ENCODE peak calls at places on chromosomes 1 and 21, in nine cellular contexts. C is GM20000; J is omental fat pad; V is astrocyte of the spinal cord; L is adrenal gland; W is NCI-H1092 treated with DMSO at 0.1 percent for 48 hours; Q is ACHN; K is AG04450; A is CD4-positive, alpha-beta T cell. B is an unnamed sample.

GRCh38 chr1:169105434-169106094 is 926 bp upstream of the ATP1B1 start:
- DNase-seq in C (peak), J (peak), V (peak), L (peak), W (peak), Q (peak), K (no peak), A (peak), B (no peak)

GRCh38 chr1:38332649-38333310 is 286.2 kb upstream of the POU3F1 start:
- DNase-seq in C (no peak), J (no peak), V (no peak), L (no peak), W (no peak), Q (no peak), K (no peak), A (no peak), B (no peak)

GRCh38 chr1:172352435-172352834 is 68.0 kb upstream of the C1orf105 start:
- DNase-seq in C (no peak), J (no peak), V (peak), L (no peak), W (no peak), Q (peak), K (no peak), A (no peak), B (no peak)

GRCh38 chr1:109208847-109209463 is 4.8 kb upstream of the SARS1 start:
- DNase-seq in C (no peak), J (no peak), V (peak), L (peak), W (no peak), Q (no peak), K (no peak), A (no peak), B (no peak)

GRCh38 chr1:110092991-110093390 is 19.3 kb upstream of the UBL4B start:
- DNase-seq in C (no peak), J (no peak), V (no peak), L (no peak), W (no peak), Q (no peak), K (no peak), A (no peak), B (no peak)

GRCh38 chr1:16018308-16018707 is 465 bp upstream of the HSPB7 start:
- DNase-seq in C (no peak), J (no peak), V (no peak), L (no peak), W (no peak), Q (no peak), K (no peak), A (no peak), B (no peak)

GRCh38 chr21:32189688-32190483 is 89.0 kb downstream of the MIS18A start:
- DNase-seq in C (no peak), J (no peak), V (no peak), L (no peak), W (no peak), Q (no peak), K (no peak), A (no peak), B (no peak)

GRCh38 chr21:46100426-46100825 is 2.5 kb downstream of the COL6A2 start:
- DNase-seq in C (no peak), J (peak), V (peak), L (no peak), W (no peak), Q (no peak), K (no peak), A (no peak), B (no peak)

B was measured in pulmonary artery endothelial cell.